ENCODE peak calls at places on chromosome 4, in five cellular contexts. Q is mesendoderm, Y is neuronal stem cell, G is H9, S is IMR-90. T is an unnamed sample.

GRCh38 chr4:106264331-106264728 is 51.7 kb downstream of the TBCK start:
- DNase-seq in Q (peak), Y (no peak), G (no peak), S (peak), T (no peak)

GRCh38 chr4:12884846-12885796 is 599.0 kb downstream of the RAB28 start:
- DNase-seq in Q (peak), Y (peak), G (no peak), S (no peak), T (no peak)

GRCh38 chr4:110510955-110511544 is 35.1 kb downstream of the ENPEP start:
- DNase-seq in Q (peak), Y (peak), G (no peak), S (peak), T (no peak)

GRCh38 chr4:6221851-6222760 is 21.8 kb upstream of the JAKMIP1 start:
- DNase-seq in Q (peak), Y (peak), G (peak), S (no peak), T (peak)

GRCh38 chr4:104344342-104344980 is 150.2 kb downstream of the CXXC4 start:
- DNase-seq in Q (no peak), Y (no peak), G (peak), S (no peak), T (no peak)

GRCh38 chr4:21126113-21126512 is 425.9 kb downstream of the PACRGL start:
- DNase-seq in Q (no peak), Y (no peak), G (no peak), S (no peak), T (no peak)

GRCh38 chr4:23235613-23236390 is 543.1 kb downstream of the GBA3 start:
- DNase-seq in Q (peak), Y (no peak), G (no peak), S (no peak), T (no peak)

GRCh38 chr4:66372706-66373105 is 702.4 kb upstream of the EPHA5 start:
- DNase-seq in Q (no peak), Y (no peak), G (no peak), S (peak), T (no peak)

GRCh38 chr4:169256856-169257756 is 13.7 kb downstream of the SH3RF1 start:
- DNase-seq in Q (no peak), Y (no peak), G (no peak), S (no peak), T (no peak)

GRCh38 chr4:130359537-130359936 is 1263.6 kb downstream of the C4orf33 start:
- DNase-seq in Q (peak), Y (no peak), G (no peak), S (peak), T (no peak)

GRCh38 chr4:138650917-138651564 is 364.5 kb upstream of the NOCT start:
- DNase-seq in Q (peak), Y (no peak), G (no peak), S (peak), T (no peak)

GRCh38 chr4:26273308-26273980 is 47.4 kb upstream of the RBPJ start:
- DNase-seq in Q (peak), Y (no peak), G (peak), S (no peak), T (no peak)

GRCh38 chr4:75308049-75308448 is 206.2 kb downstream of the RCHY1 start:
- DNase-seq in Q (no peak), Y (no peak), G (no peak), S (no peak), T (no peak)

GRCh38 chr4:7206856-7207567 is 14.7 kb downstream of the SORCS2 start:
- DNase-seq in Q (peak), Y (peak), G (peak), S (peak), T (no peak)

GRCh38 chr4:151624606-151625565 is 135.9 kb downstream of the GATB start:
- DNase-seq in Q (no peak), Y (no peak), G (no peak), S (no peak), T (no peak)

GRCh38 chr4:152817331-152817730 is 37.6 kb downstream of the ARFIP1 start:
- DNase-seq in Q (no peak), Y (no peak), G (no peak), S (peak), T (no peak)

GRCh38 chr4:183504930-183505555 is at the start of gene ING2:
- DNase-seq in Q (peak), Y (no peak), G (no peak), S (no peak), T (no peak)

GRCh38 chr4:44150091-44150576 is 298.5 kb downstream of the KCTD8 start:
- DNase-seq in Q (peak), Y (no peak), G (no peak), S (peak), T (no peak)

GRCh38 chr4:72468904-72469502 is 100.0 kb downstream of the ADAMTS3 start:
- DNase-seq in Q (peak), Y (no peak), G (no peak), S (peak), T (no peak)

GRCh38 chr4:43373201-43373600 is 480.7 kb downstream of the GRXCR1 start:
- DNase-seq in Q (no peak), Y (no peak), G (no peak), S (no peak), T (no peak)

GRCh38 chr4:105092768-105093167 is 53.9 kb upstream of the TET2 start:
- DNase-seq in Q (no peak), Y (no peak), G (no peak), S (peak), T (no peak)

GRCh38 chr4:21949073-21949457 is 493 bp upstream of the KCNIP4 start:
- DNase-seq in Q (peak), Y (peak), G (peak), S (no peak), T (no peak)

GRCh38 chr4:48340276-48340904 is 939 bp upstream of the SLAIN2 start:
- DNase-seq in Q (peak), Y (peak), G (no peak), S (peak), T (no peak)

GRCh38 chr4:128810331-128810870 is 901 bp downstream of the JADE1 start:
- DNase-seq in Q (peak), Y (no peak), G (no peak), S (peak), T (no peak)

GRCh38 chr4:94947681-94948108 is 189.9 kb downstream of the BMPR1B start:
- DNase-seq in Q (peak), Y (no peak), G (peak), S (no peak), T (no peak)

GRCh38 chr4:150115851-150116250 is 37.6 kb downstream of the DCLK2 start:
- DNase-seq in Q (no peak), Y (no peak), G (no peak), S (peak), T (no peak)
- H4K8ac ChIP-seq in Q (no peak), Y (no peak), G (no peak), S (no peak), T (no peak)

GRCh38 chr4:119212251-119212963 is at the start of gene USP53:
- DNase-seq in Q (peak), Y (peak), G (peak), S (peak), T (peak)

GRCh38 chr4:119210760-119211159 is 1.8 kb upstream of the USP53 start:
- DNase-seq in Q (no peak), Y (no peak), G (no peak), S (peak), T (no peak)

GRCh38 chr4:119212964-119213606 is 572 bp downstream of the USP53 start:
- DNase-seq in Q (peak), Y (peak), G (peak), S (peak), T (peak)

GRCh38 chr4:119209586-119209985 is 2.9 kb upstream of the USP53 start:
- DNase-seq in Q (no peak), Y (no peak), G (no peak), S (no peak), T (no peak)

GRCh38 chr4:119211856-119212250 is 660 bp upstream of the USP53 start:
- DNase-seq in Q (peak), Y (no peak), G (no peak), S (no peak), T (peak)
- H4K8ac ChIP-seq in Q (peak), Y (no peak), G (peak), S (peak), T (peak)

GRCh38 chr4:145540235-145540634 is 58.6 kb downstream of the SMAD1 start:
- DNase-seq in Q (no peak), Y (no peak), G (no peak), S (peak), T (no peak)

GRCh38 chr4:145536044-145536443 is 54.4 kb downstream of the SMAD1 start:
- DNase-seq in Q (no peak), Y (no peak), G (no peak), S (no peak), T (no peak)

GRCh38 chr4:145538636-145539035 is 57.0 kb downstream of the SMAD1 start:
- DNase-seq in Q (no peak), Y (no peak), G (no peak), S (no peak), T (no peak)

GRCh38 chr4:145541266-145541770 is 59.7 kb downstream of the SMAD1 start:
- DNase-seq in Q (no peak), Y (no peak), G (no peak), S (no peak), T (no peak)

DNA sequence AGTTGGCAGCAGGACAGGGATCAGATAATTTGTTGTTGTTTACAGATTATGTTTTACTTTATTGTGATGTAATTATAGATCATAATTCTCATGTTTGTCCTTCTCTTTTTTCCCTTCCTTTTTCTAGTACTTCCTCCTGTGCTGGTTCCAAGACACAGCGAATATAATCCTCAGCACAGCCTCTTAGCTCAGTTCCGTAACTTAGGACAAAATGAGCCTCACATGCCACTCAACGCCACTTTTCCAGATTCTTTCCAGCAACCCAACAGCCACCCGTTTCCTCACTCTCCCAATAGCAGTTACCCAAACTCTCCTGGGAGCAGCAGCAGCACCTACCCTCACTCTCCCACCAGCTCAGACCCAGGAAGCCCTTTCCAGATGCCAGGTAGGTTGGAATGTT is 58.0 kb downstream of the SMAD1 start:
- DNase-seq in Q (no peak), Y (no peak), G (no peak), S (no peak), T (no peak)
- H4K8ac ChIP-seq in Q (no peak), Y (no peak), G (no peak), S (no peak), T (no peak)

DNA sequence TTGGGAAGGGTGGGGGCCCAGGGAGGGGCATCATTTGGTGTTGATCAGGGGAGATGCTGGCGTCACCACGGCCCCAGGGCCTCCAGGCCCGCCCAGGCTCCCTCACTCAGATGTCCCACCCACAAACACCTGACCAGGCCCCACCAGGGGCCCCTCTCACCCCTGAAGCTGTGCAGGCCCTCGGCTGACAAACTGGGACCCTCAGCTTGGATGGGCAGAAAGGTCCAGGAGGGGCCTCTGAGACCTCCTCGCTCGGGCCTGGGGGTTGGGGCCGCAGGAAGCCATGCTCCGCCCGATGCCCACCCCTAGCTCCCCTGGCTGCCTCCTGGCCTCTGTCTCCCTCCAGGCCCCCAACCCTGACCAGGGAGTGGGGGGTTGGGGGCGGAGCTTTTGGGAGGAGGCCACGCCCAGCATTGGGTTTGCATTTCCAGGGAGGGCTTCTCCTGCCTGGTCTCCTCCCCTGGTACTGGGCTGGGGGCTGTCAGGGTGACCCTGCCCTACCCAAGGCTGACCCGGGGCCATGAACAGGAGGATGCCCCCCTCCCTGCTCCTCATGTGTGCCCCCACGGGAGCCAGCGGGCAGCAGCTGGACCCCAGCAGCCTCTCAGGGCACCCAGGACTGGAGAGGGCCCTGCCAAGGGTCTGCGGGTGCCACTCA is 33.4 kb upstream of the SPON2 start:
- DNase-seq in Q (no peak), Y (no peak), G (peak), S (no peak), T (no peak)
- H4K8ac ChIP-seq in Q (no peak), Y (no peak), G (no peak), S (no peak), T (peak)

GRCh38 chr4:3670521-3671519 is 95.4 kb upstream of the ADRA2C start:
- DNase-seq in Q (no peak), Y (no peak), G (no peak), S (no peak), T (no peak)
- H4K8ac ChIP-seq in Q (no peak), Y (peak), G (no peak), S (no peak), T (no peak)

DNA sequence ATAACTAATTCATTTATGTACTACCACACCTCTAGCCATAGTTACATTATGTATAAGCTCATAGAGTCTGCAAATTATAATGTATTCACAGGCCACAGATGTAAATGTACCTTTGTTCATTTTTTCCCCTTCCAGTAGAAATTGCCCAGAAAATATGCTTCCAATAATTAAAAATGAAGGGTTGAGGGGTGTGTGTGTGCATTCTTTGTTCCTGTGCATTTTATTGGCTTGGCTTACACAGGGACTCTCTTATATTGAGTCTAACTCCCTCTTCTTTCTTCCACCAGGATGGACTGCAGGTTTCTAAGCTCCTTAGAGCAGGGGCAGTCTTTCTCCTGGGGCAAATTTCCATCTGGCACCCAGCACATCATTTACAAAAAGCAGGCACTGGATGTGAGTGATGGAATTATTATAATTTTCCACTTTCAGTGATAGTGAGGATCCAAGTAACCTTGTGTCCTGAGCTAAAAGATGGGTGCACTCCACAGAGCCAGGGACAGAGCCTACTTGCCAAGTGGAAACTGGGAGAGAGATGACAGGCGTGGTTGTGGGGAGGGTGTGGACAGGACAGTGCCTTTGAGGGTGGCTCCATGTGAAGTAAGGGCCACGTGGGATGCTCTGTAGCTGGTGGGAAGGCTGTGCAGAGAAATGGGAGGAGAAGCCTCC is 16.2 kb downstream of the IGFBP7 start:
- DNase-seq in Q (no peak), Y (no peak), G (no peak), S (no peak), T (no peak)
- H4K8ac ChIP-seq in Q (no peak), Y (no peak), G (no peak), S (no peak), T (no peak)

T was measured in H1.